ENCODE peak calls at places on chromosomes 2 and 18, in eight cellular contexts. A is transverse colon, V is tibial nerve, G is ovary, P is prostate gland, X is body of pancreas, E is HCT116, H is right lobe of liver. R is an unnamed sample.

GRCh38 chr18:75035944-75036343 is 173.0 kb downstream of the PTGR3 start:
- DNase-seq in A (no peak), V (no peak), G (no peak), P (no peak), X (no peak), E (no peak), H (no peak), R (no peak)

GRCh38 chr2:96534701-96535181 is 1.8 kb upstream of the ARID5A start:
- DNase-seq in A (no peak), V (no peak), G (peak; percentile 33), P (peak; percentile 88), X (no peak), E (no peak), H (peak; percentile 12), R (no peak)

GRCh38 chr18:54279477-54280205 is 10.3 kb downstream of the POLI start:
- DNase-seq in A (no peak), V (no peak), G (no peak), P (no peak), X (no peak), E (no peak), H (no peak), R (no peak)

GRCh38 chr2:177338177-177338721 is 54.3 kb upstream of the AGPS start:
- DNase-seq in A (no peak), V (no peak), G (no peak), P (no peak), X (no peak), E (peak; percentile 85), H (no peak), R (peak; percentile 9)

GRCh38 chr2:217876253-217876570 is 126.6 kb downstream of the TNS1 start:
- DNase-seq in A (no peak), V (no peak), G (no peak), P (no peak), X (no peak), E (no peak), H (no peak), R (no peak)

GRCh38 chr2:240339411-240340360 is 95.8 kb upstream of the GPC1 start:
- DNase-seq in A (no peak), V (no peak), G (no peak), P (no peak), X (no peak), E (no peak), H (no peak), R (no peak)

GRCh38 chr2:74001121-74001520 is 16.4 kb downstream of the TET3 start:
- DNase-seq in A (no peak), V (no peak), G (no peak), P (no peak), X (no peak), E (no peak), H (no peak), R (no peak)

GRCh38 chr2:53104263-53104662 is 663.3 kb upstream of the CHAC2 start:
- DNase-seq in A (no peak), V (no peak), G (no peak), P (no peak), X (no peak), E (peak; percentile 68), H (no peak), R (peak; percentile 18)

GRCh38 chr18:44325903-44326650 is 354.6 kb upstream of the SETBP1 start:
- DNase-seq in A (peak; percentile 66), V (peak; percentile 88), G (no peak), P (peak; percentile 48), X (peak; percentile 70), E (no peak), H (no peak), R (no peak)

GRCh38 chr2:180618570-180618969 is 361.8 kb upstream of the UBE2E3 start:
- DNase-seq in A (no peak), V (no peak), G (no peak), P (no peak), X (no peak), E (no peak), H (no peak), R (no peak)

GRCh38 chr2:136828774-136829173 is 63.4 kb downstream of the THSD7B start:
- DNase-seq in A (no peak), V (no peak), G (no peak), P (no peak), X (no peak), E (no peak), H (no peak), R (no peak)

GRCh38 chr2:1032030-1032429 is 81.4 kb downstream of the SNTG2 start:
- DNase-seq in A (no peak), V (no peak), G (no peak), P (no peak), X (no peak), E (no peak), H (no peak), R (peak; percentile 4)

GRCh38 chr18:1564793-1565192 is 660.1 kb downstream of the ADCYAP1 start:
- DNase-seq in A (no peak), V (no peak), G (no peak), P (no peak), X (no peak), E (no peak), H (no peak), R (no peak)

GRCh38 chr2:230925879-230926765 is 1.1 kb upstream of the GPR55 start:
- DNase-seq in A (peak; percentile 4), V (no peak), G (no peak), P (no peak), X (no peak), E (no peak), H (no peak), R (no peak)

DNA sequence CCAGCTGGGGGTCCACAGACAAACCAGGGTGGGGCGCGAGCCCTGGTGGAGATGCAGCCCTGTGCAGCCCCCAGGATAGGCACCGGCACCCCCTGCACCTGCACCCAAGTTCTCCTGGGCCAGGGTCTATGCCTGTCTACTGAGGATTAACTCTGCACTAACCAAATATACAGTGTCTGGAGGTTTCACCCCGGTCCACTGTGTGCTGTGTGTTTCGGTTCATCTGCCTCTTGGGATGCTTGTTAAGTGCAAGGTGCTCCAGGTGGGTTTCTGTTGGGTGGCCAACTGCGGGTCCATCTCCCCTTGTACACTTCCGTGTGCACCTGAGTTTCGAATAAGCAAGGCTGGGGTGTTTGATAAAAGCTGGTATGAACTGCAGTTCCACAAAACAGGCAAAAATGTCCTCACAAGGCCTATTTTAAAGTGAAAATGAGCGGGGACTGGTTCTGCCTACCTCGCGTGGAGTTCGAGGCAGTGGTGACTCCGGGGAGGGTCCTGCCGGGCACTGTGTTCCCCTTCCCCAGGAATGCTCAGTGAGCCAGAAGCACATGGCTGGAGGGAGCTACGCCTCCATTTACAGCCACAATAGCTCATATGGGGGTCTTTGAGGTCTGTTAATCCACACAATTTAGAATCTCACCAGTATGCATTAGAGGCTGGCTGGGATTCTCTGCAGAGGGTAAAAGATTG is 70.7 kb downstream of the EDAR start:
- DNase-seq in A (no peak), V (no peak), G (peak; percentile 8), P (no peak), X (no peak), E (no peak), H (no peak), R (no peak)
- TF ChIP-seq POLR2A in A (no peak), V (no peak), G (no peak), P (no peak), X (no peak), E (no peak), H (no peak), R (no peak)

GRCh38 chr2:144583362-144583692 is 63.4 kb upstream of the ZEB2 start:
- DNase-seq in A (no peak), V (no peak), G (no peak), P (no peak), X (no peak), E (no peak), H (no peak), R (no peak)
- TF ChIP-seq POLR2A in A (no peak), V (no peak), G (no peak), P (no peak), X (no peak), E (no peak), H (no peak), R (no peak)

DNA sequence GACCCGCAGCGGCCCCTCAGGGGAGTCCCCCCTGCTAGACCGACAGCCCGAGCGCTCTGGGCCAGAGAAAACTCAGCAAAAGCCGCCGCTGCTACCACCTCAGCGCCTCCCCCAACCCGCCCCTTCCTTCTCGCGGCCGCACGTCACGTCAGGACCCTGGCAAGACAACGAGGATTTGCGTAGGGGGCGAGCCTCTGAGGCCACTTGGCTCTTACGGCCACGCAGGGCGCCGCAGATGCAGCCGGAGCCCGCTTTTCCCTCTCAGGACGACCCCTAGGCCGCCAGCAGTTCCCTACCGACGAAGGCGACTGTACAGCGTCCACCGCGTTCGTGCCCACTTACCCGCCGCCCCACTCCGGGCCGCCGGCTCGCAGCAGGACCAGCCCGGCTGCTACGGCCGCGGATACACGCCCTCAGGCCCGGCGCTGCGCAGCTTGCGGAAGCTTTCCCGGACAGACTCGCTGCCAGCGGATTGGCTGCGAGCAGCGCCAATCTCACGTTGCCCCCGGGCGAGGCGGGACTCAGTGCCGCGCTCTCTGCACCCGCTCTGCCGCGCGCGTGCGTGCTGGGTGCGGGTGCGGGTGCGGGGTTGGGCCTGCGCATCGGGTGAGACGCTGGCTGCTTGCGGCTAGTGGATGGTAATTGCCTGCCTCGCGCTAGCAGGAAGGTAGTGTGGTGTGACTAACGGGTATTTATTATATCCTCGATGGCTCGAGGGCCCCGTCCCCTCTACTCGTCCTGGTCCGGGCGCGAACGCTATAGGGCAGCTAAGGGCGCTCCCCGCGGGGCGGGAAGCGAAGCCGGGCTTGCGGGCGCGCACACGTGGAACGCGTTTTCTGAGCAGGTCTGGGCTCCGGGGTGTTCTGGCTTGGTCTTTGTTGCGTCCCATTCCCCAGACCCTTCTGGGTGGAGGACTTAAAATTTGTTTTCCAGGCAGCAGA is at the start of the genes ORMDL1 and PMS1:
- DNase-seq in A (peak; percentile 97), V (peak; percentile 89), G (peak; percentile 98), P (peak; percentile 95), X (peak; percentile 95), E (peak; percentile 91), H (peak; percentile 97), R (peak; percentile 82)
- TF ChIP-seq POLR2A in A (peak; percentile 96), V (peak; percentile 37), G (peak; percentile 89), P (peak; percentile 80), X (peak; percentile 98), E (peak; percentile 75), H (peak; percentile 97), R (peak; percentile 70)

DNA sequence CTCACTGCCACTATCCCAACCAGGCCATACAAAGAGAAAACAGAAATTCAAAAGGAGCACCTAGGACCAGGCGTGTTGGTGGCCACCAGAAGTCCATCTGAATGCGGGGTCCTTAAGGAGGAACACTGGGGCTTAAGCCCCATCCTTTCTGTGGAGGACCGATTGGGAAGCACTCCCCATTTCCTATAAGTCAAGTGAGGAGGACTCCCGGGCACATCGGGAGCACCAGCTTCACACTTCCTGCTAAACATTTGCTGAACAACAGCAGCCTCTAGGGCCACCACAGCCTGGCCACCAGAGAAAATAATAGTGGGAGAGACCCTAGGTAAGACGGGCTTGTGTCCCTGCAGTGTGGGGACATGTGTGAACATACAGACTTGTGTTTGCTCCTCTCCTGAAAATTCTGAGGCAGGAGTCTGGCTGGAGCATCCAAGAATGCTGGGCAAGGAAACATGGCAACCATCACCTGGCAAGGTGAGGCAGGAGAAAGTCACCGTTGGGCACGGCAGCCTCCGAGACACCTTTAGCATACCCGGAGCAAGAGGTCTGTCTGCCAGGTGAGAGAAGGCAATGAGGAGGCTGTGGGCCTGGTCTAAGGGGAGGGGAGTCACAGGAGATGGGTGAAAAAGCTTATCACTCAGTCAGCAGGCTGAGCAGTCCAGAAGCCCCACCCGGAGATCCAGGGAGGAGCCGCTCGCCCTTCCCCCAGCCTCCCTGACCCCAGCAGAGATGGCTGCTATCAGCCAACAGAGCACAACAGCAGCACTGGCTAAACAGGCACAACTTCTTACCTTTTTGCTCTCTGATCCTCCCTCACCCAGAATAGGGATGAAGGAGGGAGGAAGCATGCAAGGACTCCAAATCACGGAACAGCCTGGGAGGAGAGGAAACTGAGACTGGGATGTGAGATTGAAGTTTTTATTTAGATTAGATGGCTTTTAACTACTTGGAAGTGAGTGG is 282.3 kb downstream of the EIPR1 start:
- DNase-seq in A (no peak), V (no peak), G (no peak), P (no peak), X (no peak), E (no peak), H (no peak), R (no peak)
- TF ChIP-seq POLR2A in A (no peak), V (no peak), G (no peak), P (no peak), X (no peak), E (no peak), H (no peak), R (no peak)

R was measured in H54.